ENCODE peak calls at places on chromosomes 13 and 19, in four cellular contexts. One of them, this sample, is unnamed.
A peak's percentile ranks its signal among the peaks of the same experiment; 100 is the strongest.

GRCh38 chr13:73171926-73172325 is 113.1 kb downstream of the KLF5 start:
- DNase-seq in astrocyte of the cerebellum: no peak
- DNase-seq in naive thymus-derived CD8-positive, alpha-beta T cell: no peak
- DNase-seq in stimulated activated CD8-positive, alpha-beta memory T cell treated with anti-CD3 and anti-CD28 coated beads, Interleukin-4, amount 100 ng/mL, for 1 hour: no peak
- DNase-seq in this sample: peak; percentile 63

GRCh38 chr19:17721821-17722220 is 2.5 kb downstream of the MAP1S start:
- DNase-seq in stimulated activated CD8-positive, alpha-beta memory T cell treated with anti-CD3 and anti-CD28 coated beads, Interleukin-4, amount 100 ng/mL, for 1 hour: no peak
- DNase-seq in naive thymus-derived CD8-positive, alpha-beta T cell: no peak
- DNase-seq in astrocyte of the cerebellum: no peak
- DNase-seq in this sample: peak; percentile 64

GRCh38 chr19:43504426-43505185 is at the start of gene PHLDB3:
- DNase-seq in stimulated activated CD8-positive, alpha-beta memory T cell treated with anti-CD3 and anti-CD28 coated beads, Interleukin-4, amount 100 ng/mL, for 1 hour: no peak
- DNase-seq in naive thymus-derived CD8-positive, alpha-beta T cell: no peak
- DNase-seq in astrocyte of the cerebellum: no peak
- DNase-seq in this sample: no peak

GRCh38 chr19:29810504-29810871 is 1.3 kb upstream of the CCNE1 start:
- DNase-seq in naive thymus-derived CD8-positive, alpha-beta T cell: peak; percentile 10
- DNase-seq in astrocyte of the cerebellum: no peak
- DNase-seq in stimulated activated CD8-positive, alpha-beta memory T cell treated with anti-CD3 and anti-CD28 coated beads, Interleukin-4, amount 100 ng/mL, for 1 hour: no peak
- DNase-seq in this sample: peak; percentile 23

GRCh38 chr13:109744512-109745051 is 41.8 kb downstream of the IRS2 start:
- DNase-seq in astrocyte of the cerebellum: no peak
- DNase-seq in naive thymus-derived CD8-positive, alpha-beta T cell: no peak
- DNase-seq in stimulated activated CD8-positive, alpha-beta memory T cell treated with anti-CD3 and anti-CD28 coated beads, Interleukin-4, amount 100 ng/mL, for 1 hour: no peak
- DNase-seq in this sample: peak; percentile 76

GRCh38 chr19:12065100-12065538 is 588 bp downstream of the ZNF844 start:
- DNase-seq in stimulated activated CD8-positive, alpha-beta memory T cell treated with anti-CD3 and anti-CD28 coated beads, Interleukin-4, amount 100 ng/mL, for 1 hour: no peak
- DNase-seq in astrocyte of the cerebellum: peak; percentile 37
- DNase-seq in naive thymus-derived CD8-positive, alpha-beta T cell: peak; percentile 52
- DNase-seq in this sample: peak; percentile 41

GRCh38 chr13:36414461-36414860 is 17.8 kb upstream of the CCNA1 start:
- DNase-seq in stimulated activated CD8-positive, alpha-beta memory T cell treated with anti-CD3 and anti-CD28 coated beads, Interleukin-4, amount 100 ng/mL, for 1 hour: no peak
- DNase-seq in naive thymus-derived CD8-positive, alpha-beta T cell: no peak
- DNase-seq in astrocyte of the cerebellum: no peak
- DNase-seq in this sample: no peak

GRCh38 chr13:59750860-59751259 is 412.9 kb downstream of the DIAPH3 start:
- DNase-seq in stimulated activated CD8-positive, alpha-beta memory T cell treated with anti-CD3 and anti-CD28 coated beads, Interleukin-4, amount 100 ng/mL, for 1 hour: no peak
- DNase-seq in naive thymus-derived CD8-positive, alpha-beta T cell: no peak
- DNase-seq in astrocyte of the cerebellum: peak; percentile 57
- DNase-seq in this sample: peak; percentile 80

GRCh38 chr19:28887920-28888618 is 324.9 kb downstream of the UQCRFS1 start:
- DNase-seq in astrocyte of the cerebellum: no peak
- DNase-seq in stimulated activated CD8-positive, alpha-beta memory T cell treated with anti-CD3 and anti-CD28 coated beads, Interleukin-4, amount 100 ng/mL, for 1 hour: no peak
- DNase-seq in naive thymus-derived CD8-positive, alpha-beta T cell: no peak
- DNase-seq in this sample: no peak

GRCh38 chr13:45325806-45326205 is 15.2 kb downstream of the TPT1 start:
- DNase-seq in astrocyte of the cerebellum: no peak
- DNase-seq in naive thymus-derived CD8-positive, alpha-beta T cell: no peak
- DNase-seq in stimulated activated CD8-positive, alpha-beta memory T cell treated with anti-CD3 and anti-CD28 coated beads, Interleukin-4, amount 100 ng/mL, for 1 hour: no peak
- DNase-seq in this sample: peak; percentile 93

GRCh38 chr19:8426283-8426682 is 13.2 kb downstream of the MARCHF2 start:
- DNase-seq in naive thymus-derived CD8-positive, alpha-beta T cell: no peak
- DNase-seq in astrocyte of the cerebellum: no peak
- DNase-seq in stimulated activated CD8-positive, alpha-beta memory T cell treated with anti-CD3 and anti-CD28 coated beads, Interleukin-4, amount 100 ng/mL, for 1 hour: no peak
- DNase-seq in this sample: no peak